ENCODE peak calls at places on chromosomes 5 and 9, in ten cellular contexts. R is BE2C, S is RWPE1, N is WTC11, U is cardiac fibroblast, I is GM12865, K is stomach, J is IMR-90, G is neural crest cell, V is B cell. E is an unnamed sample.

GRCh38 chr5:143836161-143836725 is 24.3 kb downstream of the HMHB1 start:
- DNase-seq in I (no peak), K (no peak), S (no peak), J (no peak), U (no peak), N (no peak), V (no peak), R (no peak), G (no peak), E (peak; percentile 94)

GRCh38 chr5:141919218-141920129 is 4.2 kb upstream of the DELE1 start:
- DNase-seq in I (no peak), U (no peak), G (no peak), K (no peak), N (no peak), S (no peak), J (no peak), V (no peak), R (no peak), E (no peak)

GRCh38 chr5:31963961-31964360 is 210.2 kb downstream of the GOLPH3 start:
- DNase-seq in U (no peak), N (no peak), G (no peak), J (no peak), I (no peak), R (no peak), K (no peak), S (peak; percentile 31), V (no peak), E (no peak)

GRCh38 chr5:36950586-36951457 is 74.3 kb downstream of the NIPBL start:
- DNase-seq in I (no peak), V (no peak), U (peak; percentile 73), N (no peak), K (no peak), R (no peak), G (no peak), J (peak; percentile 64), S (peak; percentile 62), E (peak; percentile 95)

GRCh38 chr9:108972626-108973209 is 38.5 kb downstream of the ABITRAM start:
- DNase-seq in U (peak; percentile 9), S (no peak), N (no peak), R (no peak), G (no peak), V (no peak), K (no peak), J (peak; percentile 31), I (no peak), E (peak; percentile 54)

GRCh38 chr5:115842952-115843351 is 1.2 kb downstream of the AP3S1 start:
- DNase-seq in G (no peak), V (no peak), N (no peak), J (no peak), I (no peak), R (no peak), K (no peak), S (no peak), U (no peak), E (no peak)

GRCh38 chr5:27241564-27242257 is 203.3 kb upstream of the CDH9 start:
- DNase-seq in J (peak; percentile 97), I (no peak), U (peak; percentile 96), N (no peak), K (no peak), R (no peak), S (peak; percentile 32), G (no peak), V (no peak), E (peak; percentile 96)

GRCh38 chr9:130254753-130255637 is 10.6 kb upstream of the HMCN2 start:
- DNase-seq in N (no peak), J (no peak), V (no peak), S (no peak), U (no peak), K (no peak), G (no peak), I (no peak), R (no peak), E (no peak)

GRCh38 chr5:115685966-115686691 is 60.3 kb upstream of the TMED7 start:
- DNase-seq in J (no peak), N (no peak), R (peak; percentile 16), U (peak; percentile 10), G (no peak), V (no peak), S (no peak), K (no peak), I (no peak), E (peak; percentile 61)

GRCh38 chr9:77661696-77662095 is 13.6 kb upstream of the GNA14 start:
- DNase-seq in N (no peak), R (no peak), S (no peak), U (no peak), J (no peak), I (no peak), K (no peak), V (no peak), G (no peak), E (no peak)

GRCh38 chr5:15528476-15528875 is 28.5 kb downstream of the FBXL7 start:
- DNase-seq in K (no peak), S (no peak), G (no peak), R (no peak), U (no peak), J (no peak), V (no peak), I (no peak), N (no peak), E (no peak)

GRCh38 chr5:15529821-15530220 is 29.8 kb downstream of the FBXL7 start:
- DNase-seq in K (no peak), I (no peak), S (no peak), G (no peak), R (no peak), U (no peak), N (no peak), J (peak; percentile 45), V (no peak), E (no peak)

GRCh38 chr5:15524712-15525111 is 24.7 kb downstream of the FBXL7 start:
- DNase-seq in J (no peak), I (no peak), R (no peak), V (no peak), G (no peak), S (no peak), K (no peak), U (no peak), N (no peak), E (no peak)

GRCh38 chr5:15525679-15526275 is 25.8 kb downstream of the FBXL7 start:
- DNase-seq in S (no peak), U (peak; percentile 54), G (no peak), I (no peak), J (peak; percentile 63), R (no peak), N (no peak), K (no peak), V (no peak), E (peak; percentile 36)

DNA sequence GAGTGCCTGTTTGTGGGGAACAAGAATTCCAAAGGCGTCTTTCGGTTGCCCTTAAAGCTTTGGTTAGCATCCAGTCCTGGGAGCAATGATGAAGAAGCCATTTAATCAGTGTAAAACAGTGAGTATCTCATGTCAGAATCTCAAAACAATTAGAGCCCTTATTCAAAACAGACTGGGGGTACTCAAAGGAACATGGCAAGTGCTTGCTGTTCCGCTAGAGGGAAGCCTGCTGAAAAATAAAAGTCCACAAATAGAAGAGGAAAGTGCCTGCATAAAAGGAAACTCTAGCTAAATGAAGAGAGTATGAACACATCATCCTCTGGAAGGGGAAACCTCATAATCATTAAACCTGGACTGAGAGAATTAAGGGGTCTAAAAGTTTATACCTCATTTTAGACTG is 26.4 kb downstream of the FBXL7 start:
- DNase-seq in U (no peak), G (no peak), V (no peak), K (no peak), R (no peak), I (no peak), S (no peak), N (no peak), J (no peak), E (no peak)
- TF ChIP-seq CTCF in U (no peak), G (no peak), V (no peak), K (no peak), R (no peak), I (no peak), S (no peak), N (no peak), J (no peak), E (no peak)

GRCh38 chr5:41637869-41638268 is 127.5 kb upstream of the PLCXD3 start:
- DNase-seq in V (no peak), S (no peak), R (no peak), N (no peak), G (no peak), U (peak; percentile 8), I (peak; percentile 2), K (no peak), J (no peak), E (no peak)
- TF ChIP-seq CTCF in V (no peak), S (no peak), R (peak; percentile 40), N (no peak), G (peak; percentile 49), U (peak; percentile 31), I (peak; percentile 11), K (no peak), J (peak; percentile 28), E (peak; percentile 41)

GRCh38 chr9:133333566-133333965 is 2.4 kb downstream of the SURF6 start:
- DNase-seq in I (no peak), N (no peak), U (no peak), J (no peak), V (no peak), R (peak; percentile 27), S (no peak), G (no peak), K (no peak), E (no peak)
- TF ChIP-seq CTCF in I (no peak), N (no peak), U (no peak), J (no peak), V (no peak), R (peak; percentile 8), S (no peak), G (peak; percentile 18), K (no peak), E (no peak)

GRCh38 chr9:87290241-87290700 is 207.4 kb upstream of the DAPK1 start:
- DNase-seq in V (no peak), G (no peak), J (peak; percentile 11), I (no peak), N (peak; percentile 29), S (peak; percentile 17), K (no peak), U (peak; percentile 51), R (no peak), E (peak; percentile 79)
- TF ChIP-seq CTCF in V (no peak), G (peak; percentile 27), J (peak; percentile 41), I (no peak), N (no peak), S (no peak), K (no peak), U (peak; percentile 62), R (peak; percentile 24), E (peak; percentile 45)

GRCh38 chr9:133342083-133342406 is 5.9 kb downstream of the MED22 start:
- DNase-seq in V (no peak), I (no peak), K (no peak), G (no peak), S (no peak), U (no peak), R (no peak), J (no peak), N (peak; percentile 75), E (no peak)
- TF ChIP-seq CTCF in V (no peak), I (no peak), K (no peak), G (peak; percentile 21), S (no peak), U (peak; percentile 38), R (peak; percentile 46), J (peak; percentile 15), N (no peak), E (peak; percentile 19)

DNA sequence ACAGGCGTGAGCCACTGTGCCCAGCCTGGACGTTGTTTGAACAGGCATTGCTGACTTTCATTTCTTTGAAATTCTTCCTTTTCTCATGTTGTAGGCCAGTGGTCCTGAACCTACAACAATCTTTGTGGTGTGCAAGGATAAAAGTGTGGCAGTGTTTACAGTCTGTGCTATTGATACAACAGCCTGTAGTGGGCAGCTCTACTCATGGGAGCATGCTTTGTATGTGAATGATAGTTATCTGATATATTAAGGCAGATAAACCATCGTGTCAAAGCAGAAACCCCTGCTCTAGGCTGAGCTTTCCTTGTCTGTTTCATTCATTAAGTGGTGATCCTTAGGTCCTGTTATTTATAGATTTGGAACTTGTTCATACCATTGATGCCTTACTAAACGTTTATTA is 42.6 kb downstream of the CSNK1G3 start:
- DNase-seq in G (no peak), J (no peak), N (no peak), S (no peak), R (no peak), U (no peak), I (no peak), V (no peak), K (no peak), E (no peak)
- TF ChIP-seq CTCF in G (no peak), J (no peak), N (no peak), S (no peak), R (no peak), U (no peak), I (no peak), V (no peak), K (no peak), E (no peak)

E was measured in AG10803.